ENCODE peak calls at places on chromosomes 16 and 17, in six cellular contexts. R is small intestine, Y is upper lobe of right lung, X is HepG2, S is IMR-90, E is GM23338. A is an unnamed sample.

GRCh38 chr16:24015923-24016322 is 180.1 kb downstream of the PRKCB start:
- DNase-seq in X (no peak), S (no peak), E (peak; percentile 15), R (no peak), Y (no peak), A (no peak)

GRCh38 chr16:53549970-53550406 is 47.0 kb upstream of the AKTIP start:
- DNase-seq in X (peak; percentile 69), E (peak; percentile 88), R (peak; percentile 75), Y (no peak), S (peak; percentile 82), A (no peak)

GRCh38 chr16:77736879-77737278 is 14.6 kb downstream of the NUDT7 start:
- DNase-seq in E (no peak), X (peak; percentile 91), R (no peak), S (no peak), Y (no peak), A (no peak)

GRCh38 chr17:6796017-6796886 is 20.2 kb downstream of the FBXO39 start:
- DNase-seq in X (peak; percentile 86), Y (no peak), E (no peak), R (peak; percentile 11), S (no peak), A (no peak)

GRCh38 chr16:2973081-2973480 is 3.9 kb downstream of the PAQR4 start:
- DNase-seq in E (no peak), Y (no peak), R (no peak), X (no peak), S (no peak), A (no peak)

GRCh38 chr17:61477204-61477834 is 25.1 kb downstream of the TBX4 start:
- DNase-seq in X (no peak), S (no peak), R (no peak), Y (peak; percentile 58), E (peak; percentile 37), A (no peak)

GRCh38 chr17:46979023-46979870 is at the start of gene RPRML:
- DNase-seq in R (no peak), E (peak; percentile 64), S (no peak), Y (no peak), X (no peak), A (no peak)

GRCh38 chr17:62668091-62668804 is 40.8 kb downstream of the MRC2 start:
- DNase-seq in S (no peak), X (no peak), R (no peak), E (no peak), Y (peak; percentile 35), A (no peak)

GRCh38 chr16:23410176-23410575 is 42.8 kb downstream of the COG7 start:
- DNase-seq in S (peak; percentile 23), Y (no peak), E (peak; percentile 44), R (no peak), X (no peak), A (no peak)

GRCh38 chr16:11833951-11834695 is 17.2 kb downstream of the RSL1D1 start:
- DNase-seq in E (no peak), X (peak; percentile 84), S (peak; percentile 90), R (no peak), Y (no peak), A (no peak)

GRCh38 chr17:61400058-61400785 is 579 bp downstream of the TBX2 start:
- DNase-seq in R (no peak), X (no peak), E (peak; percentile 52), Y (peak; percentile 70), S (peak; percentile 40), A (no peak)

GRCh38 chr16:66899310-66899944 is 19.1 kb downstream of the PDP2 start:
- DNase-seq in Y (no peak), S (peak; percentile 80), E (no peak), R (no peak), X (no peak), A (no peak)

GRCh38 chr17:41977991-41978390 is 11.4 kb downstream of the CNP start:
- DNase-seq in E (no peak), X (no peak), S (no peak), R (no peak), Y (no peak), A (no peak)

GRCh38 chr17:8167526-8167925 is 4.8 kb upstream of the VAMP2 start:
- DNase-seq in Y (no peak), S (no peak), X (no peak), E (no peak), R (no peak), A (no peak)

GRCh38 chr17:46916623-46917022 is 6.3 kb upstream of the GOSR2 start:
- DNase-seq in R (no peak), X (no peak), Y (no peak), S (no peak), E (no peak), A (no peak)

GRCh38 chr17:78258323-78259229 is 27.1 kb downstream of the TMEM235 start:
- DNase-seq in Y (peak; percentile 82), X (peak; percentile 36), S (peak; percentile 12), R (no peak), E (peak; percentile 62), A (no peak)

GRCh38 chr17:15233022-15233805 is 31.9 kb downstream of the PMP22 start:
- DNase-seq in R (peak; percentile 52), X (peak; percentile 60), S (peak; percentile 75), E (peak; percentile 54), Y (no peak), A (no peak)

GRCh38 chr17:32267690-32268205 is 2.1 kb downstream of the RHBDL3 start:
- DNase-seq in Y (no peak), E (peak; percentile 40), X (no peak), S (no peak), R (no peak), A (no peak)

GRCh38 chr16:89256651-89257254 is 39.2 kb downstream of the ZNF778 start:
- DNase-seq in E (peak; percentile 89), S (peak; percentile 63), R (peak; percentile 87), X (no peak), Y (no peak), A (no peak)

GRCh38 chr16:54627616-54628015 is 303.0 kb upstream of the IRX5 start:
- DNase-seq in R (no peak), S (no peak), Y (no peak), X (no peak), E (no peak), A (peak; percentile 66)

GRCh38 chr16:16019488-16019887 is 70.1 kb downstream of the ABCC1 start:
- DNase-seq in X (no peak), S (peak; percentile 54), E (no peak), R (no peak), Y (no peak), A (no peak)

GRCh38 chr17:71821512-71821911 is 299.3 kb upstream of the SOX9 start:
- DNase-seq in X (no peak), Y (no peak), R (no peak), E (no peak), S (no peak), A (no peak)

GRCh38 chr16:30747331-30747730 is 894 bp upstream of the PHKG2 start:
- DNase-seq in R (peak; percentile 62), E (no peak), S (peak; percentile 35), X (no peak), Y (no peak), A (no peak)

GRCh38 chr17:76700627-76701470 is 9.9 kb downstream of the MXRA7 start:
- DNase-seq in X (peak; percentile 86), S (peak; percentile 93), E (peak; percentile 66), R (no peak), Y (no peak), A (peak; percentile 94)

GRCh38 chr17:77164483-77165030 is 23.8 kb downstream of the SEC14L1 start:
- DNase-seq in R (no peak), S (peak; percentile 53), Y (no peak), X (peak; percentile 43), E (peak; percentile 34), A (no peak)

GRCh38 chr16:68069511-68070248 is 15.5 kb upstream of the NFATC3 start:
- DNase-seq in E (no peak), Y (peak; percentile 80), X (no peak), S (no peak), R (peak; percentile 78), A (no peak)

GRCh38 chr17:35981908-35982330 is 622 bp upstream of the CCL16 start:
- DNase-seq in Y (no peak), E (peak; percentile 54), S (no peak), X (peak; percentile 75), R (peak; percentile 66), A (no peak)

GRCh38 chr16:87661561-87661960 is 59.3 kb downstream of the JPH3 start:
- DNase-seq in X (peak; percentile 44), E (peak; percentile 85), R (no peak), Y (no peak), S (peak; percentile 43), A (no peak)

GRCh38 chr17:38809828-38810227 is 10.5 kb upstream of the PIP4K2B start:
- DNase-seq in Y (no peak), R (no peak), E (no peak), S (no peak), X (no peak), A (no peak)
- H3K36me3 ChIP-seq in Y (peaks cover 99% of the 10 kb centered on the region), R (peaks cover 35% of the 10 kb centered on the region), E (peaks cover 36% of the 10 kb centered on the region), S (peaks cover 48% of the 10 kb centered on the region), X (peaks cover 38% of the 10 kb centered on the region), A (peaks cover 86% of the 10 kb centered on the region)

DNA sequence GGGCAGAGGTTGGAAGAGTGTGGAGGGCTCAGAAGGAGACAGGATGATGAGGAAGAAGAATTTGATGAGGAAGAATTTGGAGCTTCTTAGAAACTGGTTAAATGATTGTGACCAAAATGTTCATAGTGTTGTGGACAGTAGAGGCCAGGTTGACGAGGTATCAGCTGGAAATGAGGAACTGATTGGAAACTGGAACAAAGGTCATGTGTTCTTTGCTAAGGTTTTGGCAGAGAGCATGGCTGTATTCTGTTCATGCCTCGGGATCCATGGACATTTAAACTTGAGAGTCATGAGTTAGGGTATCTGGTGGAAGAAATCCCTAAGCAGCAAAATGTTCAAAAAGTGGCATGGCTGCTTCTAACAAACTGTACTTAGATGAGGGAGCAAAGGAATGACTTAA is 19.3 kb downstream of the CHMP6 start:
- DNase-seq in Y (no peak), X (no peak), E (no peak), R (no peak), S (no peak), A (no peak)
- H3K27ac ChIP-seq in Y (no peak overlapping the region), X (no peak overlapping the region), E (no peak overlapping the region), R (no peak overlapping the region), S (no peak overlapping the region), A (no peak overlapping the region)

GRCh38 chr17:38364741-38365140 is 13.1 kb downstream of the SOCS7 start:
- DNase-seq in R (no peak), X (no peak), S (no peak), E (no peak), Y (no peak), A (no peak)
- H3K36me3 ChIP-seq in R (peaks cover 18% of the 10 kb centered on the region), X (peaks cover 27% of the 10 kb centered on the region), S (peaks cover 18% of the 10 kb centered on the region), E (peaks cover 20% of the 10 kb centered on the region), Y (peaks cover 64% of the 10 kb centered on the region), A (peaks cover 62% of the 10 kb centered on the region)

DNA sequence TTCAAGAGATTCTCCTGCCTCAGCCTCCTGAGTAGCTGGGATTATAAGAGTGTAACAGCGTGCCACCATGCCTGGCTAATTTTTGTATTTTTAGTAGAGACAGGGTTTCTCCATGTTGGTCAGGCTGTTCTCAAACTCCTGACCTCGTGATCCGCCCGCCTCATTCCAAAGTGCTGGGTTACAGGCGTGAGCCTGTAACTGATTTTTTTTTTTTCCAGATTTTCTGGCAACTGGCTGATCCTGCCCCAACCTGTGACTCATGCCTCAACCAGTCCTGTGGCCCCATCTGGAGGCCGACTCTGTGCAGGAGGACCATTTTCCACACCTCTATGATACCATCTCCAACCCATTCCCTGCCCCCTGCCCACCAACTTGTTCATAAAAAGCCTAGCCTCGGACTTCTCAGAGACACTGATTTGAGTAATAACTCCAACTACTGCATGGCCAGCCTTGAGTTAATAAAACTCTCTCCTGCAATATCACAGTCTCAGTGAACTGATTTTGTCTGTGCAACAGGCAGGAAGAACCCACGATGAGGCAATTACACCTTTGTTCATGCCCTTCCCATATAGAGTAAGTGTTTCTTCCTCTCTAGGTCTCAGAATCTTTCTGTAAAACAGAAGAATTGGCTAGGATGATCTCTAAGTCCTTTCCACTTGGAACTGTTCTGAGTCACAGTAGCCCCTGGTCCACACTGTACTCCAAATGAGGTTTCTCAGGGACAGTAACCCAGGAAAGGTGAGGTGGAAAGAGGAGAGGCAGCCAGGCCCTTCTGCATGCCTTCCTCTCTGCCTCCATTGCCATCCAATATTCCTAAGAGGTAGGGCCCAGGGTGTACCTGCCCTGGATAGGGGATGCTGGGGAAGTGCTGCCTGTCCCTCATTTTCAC is 8.8 kb upstream of the CNOT1 start:
- DNase-seq in R (peak; percentile 29), S (peak; percentile 91), X (peak; percentile 79), Y (no peak), E (peak; percentile 63), A (peak; percentile 37)
- H3K27ac ChIP-seq in R (no peak overlapping the region), S (no peak overlapping the region), X (no peak overlapping the region), Y (no peak overlapping the region), E (no peak overlapping the region), A (no peak overlapping the region)

A was measured in esophagus muscularis mucosa.